ENCODE peak calls at places on chromosomes 2 and 18, in four cellular contexts. A, V, G and L are unnamed samples.

GRCh38 chr2:58896600-58896999 is 655.5 kb upstream of the FANCL start:
- DNase-seq in A (no peak), V (no peak), G (no peak), L (no peak)

GRCh38 chr18:50744253-50744652 is 75.6 kb downstream of the MRO start:
- DNase-seq in V (no peak), G (no peak), A (no peak), L (no peak)

GRCh38 chr2:143284087-143284675 is 155.0 kb downstream of the ARHGAP15 start:
- DNase-seq in G (peak; percentile 62), A (no peak), V (no peak), L (no peak)

GRCh38 chr2:134819334-134819733 is 19.1 kb upstream of the ACMSD start:
- DNase-seq in G (peak; percentile 72), V (no peak), A (peak; percentile 11), L (no peak)

GRCh38 chr2:121199281-121200010 is 85.6 kb downstream of the TFCP2L1 start:
- DNase-seq in V (no peak), A (no peak), G (no peak), L (no peak)

GRCh38 chr18:73924836-73925235 is 222.8 kb downstream of the FBXO15 start:
- DNase-seq in V (no peak), G (peak; percentile 0), A (peak; percentile 32), L (no peak)

GRCh38 chr18:21815101-21815500 is 74.5 kb downstream of the MIB1 start:
- DNase-seq in V (no peak), G (no peak), A (no peak), L (no peak)

GRCh38 chr18:11470941-11471340 is 138.5 kb upstream of the SLC35G4 start:
- DNase-seq in V (no peak), A (no peak), G (no peak), L (no peak)

GRCh38 chr2:226078656-226079055 is 679.1 kb downstream of the NYAP2 start:
- DNase-seq in V (no peak), G (peak; percentile 30), A (no peak), L (no peak)

GRCh38 chr18:5979971-5980457 is 84.7 kb upstream of the TMEM200C start:
- DNase-seq in V (no peak), A (no peak), G (no peak), L (no peak)

GRCh38 chr2:19739256-19739655 is 162.5 kb downstream of the TTC32 start:
- DNase-seq in V (no peak), A (no peak), G (no peak), L (no peak)

GRCh38 chr18:39521164-39521563 is 1955.6 kb upstream of the CELF4 start:
- DNase-seq in G (no peak), A (no peak), V (no peak), L (no peak)

GRCh38 chr2:232533944-232534710 is 5.4 kb upstream of the CHRNG start:
- DNase-seq in G (peak; percentile 16), A (no peak), V (peak; percentile 56), L (peak; percentile 72)

GRCh38 chr2:202754936-202755335 is 116.6 kb downstream of the ICA1L start:
- DNase-seq in A (no peak), V (no peak), G (no peak), L (no peak)

GRCh38 chr18:59249186-59249774 is 24.0 kb downstream of the RAX start:
- DNase-seq in V (no peak), G (peak; percentile 89), A (peak; percentile 77), L (no peak)

GRCh38 chr2:11558206-11558886 is 24.5 kb downstream of the GREB1 start:
- DNase-seq in V (no peak), A (no peak), G (no peak), L (peak; percentile 22)

GRCh38 chr2:155412599-155412998 is 714.1 kb downstream of the KCNJ3 start:
- DNase-seq in A (no peak), G (no peak), V (no peak), L (no peak)

GRCh38 chr18:7273301-7273911 is 42.5 kb downstream of the LRRC30 start:
- DNase-seq in A (peak; percentile 21), G (peak; percentile 88), V (peak; percentile 84), L (peak; percentile 85)

GRCh38 chr2:95231723-95232122 is 24.4 kb downstream of the ZNF892 start:
- DNase-seq in A (peak; percentile 28), G (peak; percentile 88), V (no peak), L (peak; percentile 46)

GRCh38 chr18:79570266-79571201 is 109.1 kb upstream of the CTDP1 start:
- DNase-seq in V (peak; percentile 44), G (peak; percentile 43), A (no peak), L (no peak)

GRCh38 chr2:19140463-19141208 is 217.8 kb downstream of the OSR1 start:
- DNase-seq in V (no peak), A (no peak), G (peak; percentile 93), L (no peak)

GRCh38 chr2:149020432-149020851 is 18.1 kb upstream of the LYPD6B start:
- DNase-seq in G (no peak), A (no peak), V (no peak), L (no peak)

GRCh38 chr2:240422683-240423329 is 12.7 kb upstream of the GPC1 start:
- DNase-seq in V (no peak), A (no peak), G (no peak), L (no peak)

GRCh38 chr2:189594305-189594704 is 13.7 kb upstream of the SLC40A1 start:
- DNase-seq in G (no peak), V (no peak), A (no peak), L (no peak)

GRCh38 chr2:223580951-223581350 is 21.2 kb downstream of the SCG2 start:
- DNase-seq in A (no peak), V (no peak), G (peak; percentile 76), L (no peak)

GRCh38 chr2:221554769-221555510 is 17.2 kb downstream of the EPHA4 start:
- DNase-seq in G (no peak), V (peak; percentile 8), A (no peak), L (no peak)

GRCh38 chr2:133937669-133938068 is 316.2 kb upstream of the MGAT5 start:
- DNase-seq in G (peak; percentile 3), V (no peak), A (no peak), L (no peak)

GRCh38 chr2:20692081-20692480 is 25.1 kb downstream of the GDF7 start:
- DNase-seq in G (no peak), V (no peak), A (no peak), L (no peak)

GRCh38 chr2:170816499-170817246 is at the start of gene GAD1:
- DNase-seq in A (no peak), V (peak; percentile 85), G (peak; percentile 51), L (peak; percentile 91)

GRCh38 chr2:170814551-170815245 is 2.0 kb upstream of the GAD1 start:
- DNase-seq in G (no peak), A (no peak), V (no peak), L (no peak)

GRCh38 chr2:170813611-170814550 is 2.8 kb upstream of the GAD1 start:
- DNase-seq in G (peak; percentile 54), V (no peak), A (no peak), L (no peak)

GRCh38 chr2:170815746-170816498 is 765 bp upstream of the GAD1 start:
- DNase-seq in A (no peak), V (peak; percentile 74), G (peak; percentile 50), L (no peak)

GRCh38 chr2:170815311-170815710 is 1.4 kb upstream of the GAD1 start:
- DNase-seq in G (no peak), A (no peak), V (no peak), L (no peak)
- H3K4me3 ChIP-seq in G (no peak overlapping the region), A (no peak overlapping the region), V (no peak overlapping the region), L (no peak overlapping the region)

GRCh38 chr2:207472343-207473202 is 57.2 kb upstream of the CREB1 start:
- DNase-seq in V (no peak), G (peak; percentile 63), A (no peak), L (no peak)
- H3K4me3 ChIP-seq in V (no peak overlapping the region), G (no peak overlapping the region), A (no peak overlapping the region), L (peak overlapping the region; percentile 2)

GRCh38 chr2:45904267-45904921 is 252.9 kb downstream of the PRKCE start:
- DNase-seq in A (no peak), G (no peak), V (no peak), L (no peak)
- H3K4me3 ChIP-seq in A (no peak overlapping the region), G (no peak overlapping the region), V (no peak overlapping the region), L (no peak overlapping the region)

GRCh38 chr18:77481541-77481940 is 231.9 kb downstream of the GALR1 start:
- DNase-seq in A (no peak), G (peak; percentile 44), V (no peak), L (no peak)
- H3K4me3 ChIP-seq in A (no peak overlapping the region), G (no peak overlapping the region), V (no peak overlapping the region), L (no peak overlapping the region)

DNA sequence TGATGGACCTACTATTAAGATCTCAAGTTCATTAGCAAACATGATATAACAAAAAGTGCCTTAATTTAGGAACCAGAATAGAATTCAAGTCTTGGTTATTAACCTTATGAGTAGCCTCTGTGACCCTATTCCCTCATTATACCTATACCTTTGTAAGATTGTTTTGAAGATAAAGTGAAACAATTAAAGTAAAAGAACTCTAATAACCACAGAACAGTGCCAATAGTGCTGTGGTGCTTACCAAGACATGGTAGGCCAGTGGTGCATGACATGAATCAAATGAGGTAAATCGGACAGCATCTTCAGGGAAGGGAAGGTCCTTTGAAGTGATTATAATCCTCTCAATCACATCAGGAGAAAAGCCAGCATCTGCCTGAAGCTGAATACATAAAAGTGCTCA is 36.4 kb downstream of the METTL4 start:
- DNase-seq in A (no peak), V (no peak), G (no peak), L (no peak)
- H3K4me3 ChIP-seq in A (no peak overlapping the region), V (no peak overlapping the region), G (no peak overlapping the region), L (no peak overlapping the region)

GRCh38 chr2:217939629-217940245 is 63.1 kb downstream of the TNS1 start:
- DNase-seq in A (no peak), G (no peak), V (peak; percentile 68), L (peak; percentile 82)
- H3K4me3 ChIP-seq in A (no peak overlapping the region), G (peak overlapping the region; percentile 96), V (peak overlapping the region; percentile 75), L (peak overlapping the region; percentile 89)

GRCh38 chr2:74533464-74533863 is 3.7 kb downstream of the HTRA2 start:
- DNase-seq in G (no peak), V (no peak), A (no peak), L (no peak)

GRCh38 chr2:74530239-74531161 is 767 bp downstream of the HTRA2 start:
- DNase-seq in G (peak; percentile 70), A (no peak), V (peak; percentile 74), L (peak; percentile 85)

GRCh38 chr2:74532222-74532621 is 2.5 kb downstream of the HTRA2 start:
- DNase-seq in A (no peak), V (no peak), G (peak; percentile 66), L (no peak)

GRCh38 chr2:74529357-74530238 is at the start of the genes AUP1 and HTRA2:
- DNase-seq in G (peak; percentile 99), V (peak; percentile 99), A (peak; percentile 96), L (peak; percentile 100)

DNA sequence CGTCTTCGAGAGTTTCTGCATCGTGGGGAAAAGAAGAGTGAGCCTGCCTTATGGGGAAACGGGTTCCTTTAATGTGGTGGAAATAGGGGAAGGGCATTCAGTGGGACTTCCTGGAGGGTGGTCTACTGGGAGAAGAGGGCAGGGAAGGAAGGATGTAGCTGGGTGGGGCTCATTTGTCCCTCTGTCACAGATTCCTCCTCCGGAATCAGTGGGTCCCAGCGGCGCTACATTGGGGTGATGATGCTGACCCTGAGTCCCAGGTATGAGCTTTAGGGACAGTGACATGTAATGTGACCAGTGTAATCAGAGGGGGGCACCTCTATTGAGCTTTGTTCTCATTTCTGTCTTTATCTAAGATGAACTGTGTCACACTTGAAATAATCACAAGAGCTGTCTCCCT is 1.9 kb downstream of the HTRA2 start:
- DNase-seq in V (no peak), G (no peak), A (no peak), L (no peak)
- H3K4me3 ChIP-seq in V (no peak overlapping the region), G (no peak overlapping the region), A (peak overlapping the region; percentile 92), L (no peak overlapping the region)